ENCODE peak calls at places on chromosomes 5 and 9, in nine cellular contexts. E is MV-4-11; J is upper lobe of left lung; G is T follicular helper cell; A is left ventricle myocardium inferior; I is stimulated activated naive B cell treated with anti-CD40 and anti-IgM and Interleukin-4, amounts not matched to agents 10 μg/mL and 1 μg/mL and 100 μg/mL, for 72 hours; Q is mesenchymal stem cell; Z is epithelial cell of proximal tubule; V is NCI-H1694 treated with DMSO at 0.1 percent for 48 hours. O is an unnamed sample.

GRCh38 chr5:139740138-139740992 is 55.2 kb upstream of the PSD2 start:
- DNase-seq in E (peak), J (no peak), G (no peak), A (no peak), I (peak), Q (no peak), Z (no peak), V (peak), O (no peak)

GRCh38 chr5:97903742-97904141 is 720.7 kb upstream of the RIOK2 start:
- DNase-seq in E (no peak), J (no peak), G (no peak), A (no peak), I (no peak), Q (no peak), Z (no peak), V (no peak), O (no peak)

GRCh38 chr5:83509535-83509934 is 38.0 kb downstream of the VCAN start:
- DNase-seq in E (no peak), J (peak), G (no peak), A (no peak), I (no peak), Q (peak), Z (peak), V (no peak), O (peak)

GRCh38 chr9:84153885-84154284 is 173.3 kb downstream of the RMI1 start:
- DNase-seq in E (no peak), J (no peak), G (no peak), A (no peak), I (no peak), Q (no peak), Z (no peak), V (no peak), O (peak)

GRCh38 chr9:136133191-136133958 is 14.7 kb upstream of the TMEM250 start:
- DNase-seq in E (no peak), J (no peak), G (no peak), A (no peak), I (no peak), Q (peak), Z (no peak), V (no peak), O (no peak)

GRCh38 chr9:80881350-80881749 is 808.0 kb downstream of the TLE1 start:
- DNase-seq in E (no peak), J (no peak), G (no peak), A (no peak), I (no peak), Q (no peak), Z (no peak), V (no peak), O (no peak)

GRCh38 chr5:135062216-135063055 is 28.4 kb upstream of the PITX1 start:
- DNase-seq in E (no peak), J (no peak), G (no peak), A (no peak), I (no peak), Q (no peak), Z (no peak), V (no peak), O (no peak)

GRCh38 chr5:149834246-149834855 is 104.2 kb downstream of the PPARGC1B start:
- DNase-seq in E (peak), J (peak), G (peak), A (no peak), I (peak), Q (peak), Z (no peak), V (peak), O (peak)

GRCh38 chr9:88742483-88742882 is 207.5 kb downstream of the NXNL2 start:
- DNase-seq in E (no peak), J (no peak), G (no peak), A (no peak), I (no peak), Q (no peak), Z (no peak), V (no peak), O (peak)

GRCh38 chr5:17951392-17952169 is 317.3 kb downstream of the TAF11L14 start:
- DNase-seq in E (no peak), J (no peak), G (no peak), A (no peak), I (no peak), Q (no peak), Z (no peak), V (no peak), O (no peak)

GRCh38 chr9:95923794-95924193 is 48.3 kb downstream of the ERCC6L2 start:
- DNase-seq in E (no peak), J (no peak), G (no peak), A (no peak), I (no peak), Q (no peak), Z (peak), V (no peak), O (no peak)

GRCh38 chr9:23621166-23621565 is 204.9 kb downstream of the ELAVL2 start:
- DNase-seq in E (no peak), J (no peak), G (no peak), A (no peak), I (no peak), Q (peak), Z (no peak), V (no peak), O (no peak)

GRCh38 chr5:133612021-133612860 is at the start of gene FSTL4:
- DNase-seq in E (no peak), J (peak), G (no peak), A (no peak), I (peak), Q (no peak), Z (no peak), V (peak), O (no peak)

GRCh38 chr9:113907282-113907681 is 31.2 kb downstream of the ZNF618 start:
- DNase-seq in E (no peak), J (no peak), G (no peak), A (no peak), I (no peak), Q (no peak), Z (no peak), V (no peak), O (no peak)

GRCh38 chr9:82104252-82104651 is 115.7 kb downstream of the SPATA31D1 start:
- DNase-seq in E (no peak), J (no peak), G (no peak), A (no peak), I (no peak), Q (no peak), Z (no peak), V (no peak), O (no peak)

GRCh38 chr9:110202232-110202631 is 5.7 kb downstream of the C9orf152 start:
- DNase-seq in E (no peak), J (no peak), G (no peak), A (no peak), I (no peak), Q (no peak), Z (no peak), V (no peak), O (no peak)